ENCODE peak calls at places on chromosomes 4 and X, in five cellular contexts. I is sigmoid colon, S is psoas muscle, U is pancreas, P is cardiac muscle cell. F is an unnamed sample.

GRCh38 chr4:181966084-181966483 is 277.1 kb upstream of the TENM3 start:
- DNase-seq in U (no peak), I (no peak), S (no peak), P (no peak), F (no peak)

GRCh38 chr4:26242451-26242850 is 78.4 kb upstream of the RBPJ start:
- DNase-seq in P (no peak), U (no peak), I (no peak), S (no peak), F (no peak)

GRCh38 chrX:126658447-126658846 is 105.8 kb upstream of the DCAF12L1 start:
- DNase-seq in S (no peak), U (no peak), I (no peak), P (no peak), F (no peak)

GRCh38 chrX:42432552-42432951 is 345.4 kb downstream of the PPP1R2C start:
- DNase-seq in I (no peak), U (no peak), S (no peak), P (no peak), F (no peak)

GRCh38 chr4:99002274-99002673 is 6.8 kb downstream of the METAP1 start:
- DNase-seq in P (no peak), S (no peak), U (no peak), I (no peak), F (no peak)

GRCh38 chr4:84167579-84167978 is 331.5 kb downstream of the NKX6-1 start:
- DNase-seq in U (no peak), I (no peak), P (peak; percentile 25), S (no peak), F (no peak)

GRCh38 chrX:55026143-55026542 is 4.6 kb downstream of the ALAS2 start:
- DNase-seq in P (no peak), S (no peak), I (no peak), U (no peak), F (no peak)

GRCh38 chrX:148135738-148136137 is 154.6 kb downstream of the FMR1NB start:
- DNase-seq in P (no peak), S (no peak), U (no peak), I (no peak), F (no peak)

GRCh38 chr4:123399638-123400358 is 3.2 kb downstream of the SPRY1 start:
- DNase-seq in S (peak; percentile 61), P (peak; percentile 28), I (no peak), U (no peak), F (no peak)

GRCh38 chr4:174521800-174522182 is 497 bp downstream of the HPGD start:
- DNase-seq in P (no peak), I (no peak), S (peak; percentile 52), U (no peak), F (no peak)

GRCh38 chr4:2937986-2938385 is 25.2 kb downstream of the NOP14 start:
- DNase-seq in U (no peak), P (no peak), I (peak; percentile 53), S (peak; percentile 15), F (no peak)

GRCh38 chrX:118254611-118255010 is 91.3 kb upstream of the WDR44 start:
- DNase-seq in S (no peak), U (peak; percentile 5), I (no peak), P (peak; percentile 66), F (peak; percentile 0)

GRCh38 chrX:57251965-57252364 is 34.5 kb upstream of the FAAH2 start:
- DNase-seq in P (no peak), S (peak; percentile 17), U (no peak), I (no peak), F (no peak)

GRCh38 chr4:129064717-129065116 is 28.6 kb downstream of the SCLT1 start:
- DNase-seq in P (no peak), S (no peak), U (no peak), I (no peak), F (no peak)

GRCh38 chr4:13558881-13559280 is 14.6 kb upstream of the NKX3-2 start:
- DNase-seq in P (no peak), I (no peak), S (no peak), U (no peak), F (no peak)

GRCh38 chrX:110992611-110993010 is 103.4 kb upstream of the PAK3 start:
- DNase-seq in I (no peak), U (peak; percentile 13), S (no peak), P (peak; percentile 52), F (no peak)

GRCh38 chr4:87073187-87073569 is 138.4 kb downstream of the AFF1 start:
- DNase-seq in I (no peak), P (no peak), U (no peak), S (no peak), F (no peak)
- H3K27ac ChIP-seq in I (peak overlapping the region; percentile 67), P (no peak overlapping the region), U (peak overlapping the region; percentile 63), S (peak overlapping the region; percentile 90), F (peak overlapping the region; percentile 66)

GRCh38 chr4:8402640-8403039 is 37.9 kb downstream of the ACOX3 start:
- DNase-seq in U (no peak), P (no peak), S (peak; percentile 73), I (no peak), F (no peak)

GRCh38 chr4:8400641-8401325 is 39.7 kb downstream of the ACOX3 start:
- DNase-seq in I (no peak), U (no peak), P (no peak), S (no peak), F (no peak)

GRCh38 chr4:8402181-8402597 is 38.3 kb downstream of the ACOX3 start:
- DNase-seq in I (peak; percentile 84), P (no peak), U (no peak), S (peak; percentile 56), F (no peak)

GRCh38 chr4:8403173-8403753 is 37.3 kb downstream of the ACOX3 start:
- DNase-seq in I (peak; percentile 93), U (peak; percentile 52), P (peak; percentile 88), S (peak; percentile 92), F (peak; percentile 79)

GRCh38 chr4:8401665-8402064 is 38.9 kb downstream of the ACOX3 start:
- DNase-seq in I (no peak), U (no peak), P (no peak), S (peak; percentile 49), F (no peak)
- H3K27ac ChIP-seq in I (peak overlapping the region; percentile 75), U (no peak overlapping the region), P (no peak overlapping the region), S (peak overlapping the region; percentile 63), F (no peak overlapping the region)

GRCh38 chr4:142881331-142881730 is 35.2 kb upstream of the INPP4B start:
- DNase-seq in I (no peak), U (no peak), P (no peak), S (no peak), F (no peak)
- H3K27ac ChIP-seq in I (no peak overlapping the region), U (no peak overlapping the region), P (no peak overlapping the region), S (no peak overlapping the region), F (no peak overlapping the region)

DNA sequence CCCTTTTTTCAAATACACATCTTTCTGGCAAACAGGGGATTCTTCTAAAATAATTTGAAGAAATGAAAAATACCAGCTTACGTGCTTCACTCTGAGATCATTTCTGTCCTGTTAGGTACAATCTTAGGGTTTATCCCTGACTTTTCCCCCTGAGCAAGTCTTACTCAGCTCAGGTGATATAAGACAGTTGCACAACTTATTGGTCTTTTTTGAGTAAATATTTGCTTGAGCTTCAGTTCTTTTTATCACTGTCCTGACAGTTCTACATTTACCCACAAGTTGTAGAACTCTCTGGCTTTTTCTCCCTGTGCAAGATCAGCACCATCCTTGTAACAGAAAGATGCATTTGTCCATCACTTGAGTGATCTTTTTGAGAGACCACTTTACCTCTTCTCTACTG is 84.9 kb downstream of the MID1IP1 start:
- DNase-seq in U (no peak), S (no peak), I (no peak), P (no peak), F (no peak)
- H3K27ac ChIP-seq in U (no peak overlapping the region), S (no peak overlapping the region), I (no peak overlapping the region), P (no peak overlapping the region), F (no peak overlapping the region)

F was measured in substantia nigra.